ENCODE peak calls at places on chromosomes 13 and 19, in eight cellular contexts. G is A549, X is mesothelial cell of epicardium, J is Calu3, L is endothelial cell, K is foreskin fibroblast, T is cardiac muscle cell, Y is thoracic aorta. R is an unnamed sample.

GRCh38 chr19:9075064-9075964 is 11.5 kb upstream of the OR1M1 start:
- DNase-seq in G (peak; percentile 97), X (peak; percentile 90), J (peak; percentile 91), L (no peak), K (peak; percentile 67), T (peak; percentile 99), Y (peak; percentile 50), R (peak; percentile 77)

GRCh38 chr13:35817642-35818576 is 313.3 kb downstream of the DCLK1 start:
- DNase-seq in G (no peak), X (no peak), J (no peak), L (no peak), K (no peak), T (no peak), Y (no peak), R (no peak)

GRCh38 chr19:12052571-12053169 is at the start of gene ZNF878:
- DNase-seq in G (no peak), X (peak; percentile 89), J (peak; percentile 83), L (no peak), K (peak; percentile 75), T (peak; percentile 90), Y (peak; percentile 70), R (peak; percentile 90)

GRCh38 chr19:49560358-49560900 is 19.9 kb downstream of the NOSIP start:
- DNase-seq in G (no peak), X (no peak), J (no peak), L (no peak), K (no peak), T (no peak), Y (no peak), R (no peak)

GRCh38 chr19:30391052-30391451 is 18.9 kb downstream of the ZNF536 start:
- DNase-seq in G (no peak), X (no peak), J (no peak), L (no peak), K (no peak), T (no peak), Y (no peak), R (peak; percentile 27)

GRCh38 chr19:13866463-13867046 is 10.4 kb upstream of the NANOS3 start:
- DNase-seq in G (no peak), X (no peak), J (no peak), L (no peak), K (no peak), T (no peak), Y (no peak), R (no peak)

GRCh38 chr13:23778879-23779278 is 110.3 kb downstream of the MIPEP start:
- DNase-seq in G (no peak), X (no peak), J (no peak), L (no peak), K (peak; percentile 72), T (peak; percentile 61), Y (no peak), R (no peak)

GRCh38 chr19:16117594-16118033 is 5.9 kb downstream of the RAB8A start:
- DNase-seq in G (no peak), X (no peak), J (no peak), L (no peak), K (no peak), T (no peak), Y (no peak), R (no peak)

GRCh38 chr13:46665630-46666482 is 112.9 kb downstream of the LRCH1 start:
- DNase-seq in G (peak; percentile 44), X (no peak), J (no peak), L (no peak), K (no peak), T (no peak), Y (no peak), R (no peak)

GRCh38 chr19:28615966-28616365 is 597.0 kb downstream of the UQCRFS1 start:
- DNase-seq in G (no peak), X (no peak), J (no peak), L (no peak), K (no peak), T (no peak), Y (no peak), R (no peak)

GRCh38 chr13:32905864-32906180 is 110.4 kb upstream of the KL start:
- DNase-seq in G (no peak), X (no peak), J (no peak), L (no peak), K (no peak), T (no peak), Y (no peak), R (no peak)

GRCh38 chr13:104310861-104311260 is 1244.6 kb upstream of the SLC10A2 start:
- DNase-seq in G (no peak), X (no peak), J (no peak), L (no peak), K (peak; percentile 0), T (no peak), Y (no peak), R (no peak)

GRCh38 chr19:38718747-38719543 is 25.3 kb downstream of the CAPN12 start:
- DNase-seq in G (peak; percentile 61), X (no peak), J (peak; percentile 77), L (no peak), K (no peak), T (peak; percentile 70), Y (no peak), R (no peak)

GRCh38 chr19:16207490-16208025 is 9.8 kb downstream of the AP1M1 start:
- DNase-seq in G (no peak), X (no peak), J (no peak), L (no peak), K (no peak), T (no peak), Y (no peak), R (no peak)

GRCh38 chr13:106372199-106373160 is 163.0 kb downstream of the EFNB2 start:
- DNase-seq in G (no peak), X (no peak), J (no peak), L (no peak), K (peak; percentile 65), T (peak; percentile 52), Y (no peak), R (no peak)

GRCh38 chr19:17340302-17340870 is 3.0 kb downstream of the GTPBP3 start:
- DNase-seq in G (peak; percentile 47), X (no peak), J (peak; percentile 47), L (no peak), K (no peak), T (no peak), Y (no peak), R (no peak)

GRCh38 chr19:49862411-49863253 is 4.7 kb downstream of the PNKP start:
- DNase-seq in G (no peak), X (no peak), J (peak; percentile 25), L (peak; percentile 60), K (no peak), T (no peak), Y (no peak), R (no peak)

GRCh38 chr13:113159701-113160100 is 1.3 kb downstream of the PROZ start:
- DNase-seq in G (no peak), X (no peak), J (no peak), L (no peak), K (no peak), T (no peak), Y (no peak), R (no peak)
- TF ChIP-seq CTCF in G (no peak), X (no peak), J (no peak), L (no peak), K (no peak), T (no peak), Y (no peak), R (no peak)

GRCh38 chr19:45863840-45864628 is at the start of gene FOXA3:
- DNase-seq in G (peak; percentile 71), X (no peak), J (peak; percentile 92), L (peak; percentile 71), K (peak; percentile 32), T (peak; percentile 32), Y (no peak), R (peak; percentile 73)
- TF ChIP-seq CTCF in G (peak; percentile 96), X (peak; percentile 16), J (peak; percentile 94), L (peak; percentile 71), K (peak; percentile 46), T (peak; percentile 49), Y (peak; percentile 38), R (peak; percentile 70)

DNA sequence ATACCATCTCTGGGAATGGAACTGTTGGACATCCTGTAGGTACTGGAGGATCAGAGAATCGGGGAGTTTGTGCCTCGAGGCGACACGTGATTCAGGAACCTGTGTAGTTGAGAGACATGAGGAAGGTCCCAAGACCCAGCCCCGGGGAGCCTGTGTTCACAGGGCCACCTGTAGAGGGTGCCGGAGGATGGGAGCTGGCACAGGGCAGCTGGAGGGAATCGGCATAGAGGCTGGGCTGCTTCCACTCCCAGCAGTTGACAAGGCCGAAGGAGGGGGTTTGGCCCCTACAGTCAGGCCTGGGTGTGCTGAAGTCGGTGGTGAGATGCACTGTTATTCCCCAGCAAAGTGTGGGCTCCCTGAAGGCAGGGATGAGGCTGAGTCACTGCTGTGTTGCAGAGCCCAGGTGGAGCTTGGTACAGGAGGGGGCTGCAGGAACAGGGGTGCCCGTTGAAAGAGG is 2.5 kb upstream of the ISYNA1 start:
- DNase-seq in G (peak; percentile 72), X (no peak), J (peak; percentile 49), L (no peak), K (no peak), T (no peak), Y (no peak), R (no peak)
- TF ChIP-seq CTCF in G (peak; percentile 29), X (no peak), J (no peak), L (no peak), K (peak; percentile 9), T (peak; percentile 26), Y (no peak), R (peak; percentile 31)

DNA sequence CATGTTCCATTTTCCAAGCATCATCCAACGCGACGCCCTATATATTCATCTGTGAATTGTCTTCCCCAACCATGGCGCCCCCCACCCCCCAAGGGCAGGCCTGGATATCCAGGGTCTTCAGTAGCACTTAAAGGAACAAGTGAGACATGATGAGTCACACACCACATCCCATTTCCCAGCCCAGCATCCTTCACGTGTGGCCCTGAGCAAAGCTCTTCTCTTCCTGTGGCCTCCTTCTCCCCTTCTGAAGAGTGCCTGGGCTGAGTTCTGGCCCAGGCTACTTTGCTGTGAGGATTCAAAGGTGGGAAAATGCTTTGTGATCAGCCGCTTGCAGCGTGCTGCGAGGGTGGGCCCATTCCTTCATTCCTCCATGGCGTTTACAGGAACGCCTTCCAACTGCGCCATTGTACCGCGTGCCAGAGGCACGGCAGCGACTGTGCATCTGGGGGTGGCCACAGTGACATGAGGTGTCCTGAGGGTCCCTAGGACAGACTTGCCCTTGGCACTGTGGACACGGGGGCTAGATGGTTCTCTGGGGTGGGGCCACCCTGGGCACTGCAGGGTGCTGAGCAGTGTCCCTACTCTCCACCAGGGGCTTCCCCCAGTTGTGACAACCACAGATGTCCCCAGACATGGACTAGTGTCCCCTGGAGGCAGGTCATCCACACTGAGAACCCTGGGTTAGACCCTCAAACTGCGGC is 11.7 kb downstream of the PLIN4 start:
- DNase-seq in G (no peak), X (no peak), J (no peak), L (no peak), K (peak; percentile 56), T (peak; percentile 47), Y (no peak), R (no peak)
- TF ChIP-seq CTCF in G (no peak), X (no peak), J (no peak), L (no peak), K (no peak), T (no peak), Y (no peak), R (peak; percentile 33)

GRCh38 chr19:47430041-47430802 is 10.9 kb upstream of the MEIS3 start:
- DNase-seq in G (no peak), X (no peak), J (peak; percentile 30), L (no peak), K (peak; percentile 64), T (peak; percentile 71), Y (no peak), R (no peak)
- TF ChIP-seq CTCF in G (no peak), X (peak; percentile 38), J (peak; percentile 36), L (peak; percentile 26), K (no peak), T (peak; percentile 16), Y (peak; percentile 61), R (peak; percentile 55)

GRCh38 chr19:51111606-51112005 is 3.4 kb upstream of the CTU1 start:
- DNase-seq in G (peak; percentile 55), X (no peak), J (peak; percentile 63), L (peak; percentile 29), K (no peak), T (no peak), Y (no peak), R (no peak)
- TF ChIP-seq CTCF in G (no peak), X (no peak), J (peak; percentile 58), L (peak; percentile 52), K (peak; percentile 9), T (peak; percentile 34), Y (no peak), R (peak; percentile 52)